ENCODE peak calls at places on chromosome 11, in nine cellular contexts. J, Y, U, S, T, A, Z, G and D are unnamed samples.

GRCh38 chr11:44298862-44299261 is 11.1 kb downstream of the ALX4 start:
- ATAC-seq in J (no peak), Y (no peak), U (no peak), S (no peak), T (no peak), A (no peak), Z (peak; percentile 64), G (no peak), D (no peak)

GRCh38 chr11:35237860-35238715 is 99.1 kb downstream of the CD44 start:
- ATAC-seq in J (peak; percentile 70), Y (no peak), U (peak; percentile 78), S (peak; percentile 23), T (no peak), A (no peak), Z (peak; percentile 75), G (no peak), D (no peak)

GRCh38 chr11:73195191-73196007 is 22.7 kb upstream of the P2RY2 start:
- ATAC-seq in J (no peak), Y (no peak), U (no peak), S (no peak), T (no peak), A (no peak), Z (no peak), G (no peak), D (peak; percentile 83)

GRCh38 chr11:111561801-111562325 is 21.3 kb downstream of the LAYN start:
- ATAC-seq in J (no peak), Y (no peak), U (peak; percentile 6), S (no peak), T (no peak), A (no peak), Z (no peak), G (no peak), D (no peak)

GRCh38 chr11:119624102-119624615 is 104.8 kb downstream of the NECTIN1 start:
- ATAC-seq in J (peak; percentile 53), Y (no peak), U (no peak), S (no peak), T (no peak), A (no peak), Z (peak; percentile 75), G (no peak), D (no peak)

GRCh38 chr11:15603208-15603607 is 488.5 kb downstream of the INSC start:
- ATAC-seq in J (no peak), Y (no peak), U (peak; percentile 46), S (peak; percentile 80), T (no peak), A (no peak), Z (no peak), G (no peak), D (no peak)

GRCh38 chr11:12377824-12378593 is 638 bp downstream of the PARVA start:
- ATAC-seq in J (no peak), Y (no peak), U (peak; percentile 80), S (peak; percentile 58), T (peak; percentile 51), A (peak; percentile 70), Z (peak; percentile 52), G (peak; percentile 53), D (peak; percentile 84)

GRCh38 chr11:120198787-120199469 is 11.9 kb upstream of the OAF start:
- ATAC-seq in J (no peak), Y (no peak), U (no peak), S (no peak), T (no peak), A (no peak), Z (no peak), G (no peak), D (no peak)

GRCh38 chr11:112623057-112623456 is 338.2 kb upstream of the NCAM1 start:
- ATAC-seq in J (no peak), Y (no peak), U (no peak), S (no peak), T (no peak), A (no peak), Z (no peak), G (no peak), D (no peak)

GRCh38 chr11:48093795-48094642 is 113.7 kb downstream of the PTPRJ start:
- ATAC-seq in J (peak; percentile 66), Y (no peak), U (peak; percentile 26), S (peak; percentile 81), T (peak; percentile 84), A (no peak), Z (peak; percentile 24), G (no peak), D (peak; percentile 84)

GRCh38 chr11:112882494-112883381 is 78.5 kb upstream of the NCAM1 start:
- ATAC-seq in J (no peak), Y (no peak), U (no peak), S (peak; percentile 70), T (no peak), A (no peak), Z (no peak), G (no peak), D (no peak)

GRCh38 chr11:46555269-46556054 is 38.4 kb downstream of the AMBRA1 start:
- ATAC-seq in J (peak; percentile 78), Y (no peak), U (no peak), S (no peak), T (peak; percentile 82), A (peak; percentile 49), Z (no peak), G (peak; percentile 44), D (no peak)

GRCh38 chr11:133409799-133410198 is 122.5 kb downstream of the OPCML start:
- ATAC-seq in J (peak; percentile 21), Y (no peak), U (no peak), S (no peak), T (no peak), A (no peak), Z (no peak), G (no peak), D (no peak)

GRCh38 chr11:44601471-44602370 is 36.3 kb downstream of the CD82 start:
- ATAC-seq in J (peak; percentile 59), Y (no peak), U (no peak), S (peak; percentile 2), T (peak; percentile 82), A (no peak), Z (no peak), G (no peak), D (peak; percentile 58)

GRCh38 chr11:35717043-35717442 is 54.5 kb downstream of the TRIM44 start:
- ATAC-seq in J (peak; percentile 41), Y (no peak), U (no peak), S (no peak), T (no peak), A (no peak), Z (peak; percentile 71), G (no peak), D (no peak)

GRCh38 chr11:19229671-19230070 is 11.1 kb downstream of the E2F8 start:
- ATAC-seq in J (no peak), Y (no peak), U (no peak), S (no peak), T (no peak), A (no peak), Z (no peak), G (no peak), D (no peak)

GRCh38 chr11:10050561-10050960 is 243.5 kb downstream of the SBF2 start:
- ATAC-seq in J (no peak), Y (no peak), U (no peak), S (no peak), T (no peak), A (no peak), Z (no peak), G (no peak), D (no peak)

GRCh38 chr11:69975822-69976221 is 102.3 kb upstream of the ANO1 start:
- ATAC-seq in J (no peak), Y (no peak), U (no peak), S (no peak), T (no peak), A (no peak), Z (no peak), G (no peak), D (no peak)

GRCh38 chr11:32033067-32033466 is 57.8 kb upstream of the RCN1 start:
- ATAC-seq in J (peak; percentile 53), Y (no peak), U (no peak), S (no peak), T (no peak), A (no peak), Z (no peak), G (no peak), D (no peak)

GRCh38 chr11:12540913-12541587 is 133.2 kb upstream of the TEAD1 start:
- ATAC-seq in J (no peak), Y (no peak), U (peak; percentile 23), S (peak; percentile 17), T (no peak), A (no peak), Z (no peak), G (no peak), D (no peak)